ENCODE peak calls at places on chromosomes 6 and 20, in six cellular contexts. R, K, O, G, V and F are unnamed samples.

GRCh38 chr20:46261456-46262253 is 46.6 kb downstream of the CDH22 start:
- DNase-seq in G (no peak), K (no peak), O (no peak), V (no peak), R (no peak), F (no peak)

GRCh38 chr6:41646026-41646795 is 7.9 kb downstream of the MDFI start:
- DNase-seq in K (no peak), G (no peak), R (no peak), O (no peak), V (no peak), F (no peak)

GRCh38 chr6:19157496-19157895 is 679.7 kb upstream of the ID4 start:
- DNase-seq in G (no peak), O (no peak), R (peak), K (no peak), V (no peak), F (no peak)

GRCh38 chr6:24228681-24229255 is 102.8 kb downstream of the NRSN1 start:
- DNase-seq in O (peak), K (no peak), G (peak), R (no peak), V (no peak), F (no peak)

GRCh38 chr6:113529191-113529590 is 328.0 kb upstream of the MARCKS start:
- DNase-seq in O (peak), K (no peak), G (no peak), V (no peak), R (no peak), F (no peak)

GRCh38 chr20:32903666-32904175 is 45.0 kb downstream of the EFCAB8 start:
- DNase-seq in R (no peak), G (no peak), O (no peak), V (no peak), K (no peak), F (no peak)

GRCh38 chr6:3076320-3076719 is 8.0 kb downstream of the RIPK1 start:
- DNase-seq in G (no peak), V (no peak), R (no peak), O (no peak), K (no peak), F (no peak)

GRCh38 chr20:39009348-39009747 is 47.2 kb downstream of the DHX35 start:
- DNase-seq in O (no peak), V (no peak), R (no peak), G (no peak), K (no peak), F (no peak)

GRCh38 chr20:15071010-15071808 is 733.8 kb upstream of the FLRT3 start:
- DNase-seq in V (no peak), K (no peak), R (no peak), G (no peak), O (no peak), F (no peak)

GRCh38 chr20:49344975-49345374 is 67.1 kb upstream of the ZNFX1 start:
- DNase-seq in K (no peak), G (peak), R (no peak), O (peak), V (no peak), F (no peak)

GRCh38 chr20:10064611-10065010 is 29.8 kb downstream of the ANKEF1 start:
- DNase-seq in R (no peak), G (no peak), O (no peak), K (no peak), V (no peak), F (no peak)

GRCh38 chr20:34892671-34893070 is 16.3 kb downstream of the ACSS2 start:
- DNase-seq in K (no peak), G (no peak), V (no peak), O (no peak), R (no peak), F (no peak)
- H3K27ac ChIP-seq in K (no peak), G (no peak), V (no peak), O (no peak), R (no peak), F (no peak)

DNA sequence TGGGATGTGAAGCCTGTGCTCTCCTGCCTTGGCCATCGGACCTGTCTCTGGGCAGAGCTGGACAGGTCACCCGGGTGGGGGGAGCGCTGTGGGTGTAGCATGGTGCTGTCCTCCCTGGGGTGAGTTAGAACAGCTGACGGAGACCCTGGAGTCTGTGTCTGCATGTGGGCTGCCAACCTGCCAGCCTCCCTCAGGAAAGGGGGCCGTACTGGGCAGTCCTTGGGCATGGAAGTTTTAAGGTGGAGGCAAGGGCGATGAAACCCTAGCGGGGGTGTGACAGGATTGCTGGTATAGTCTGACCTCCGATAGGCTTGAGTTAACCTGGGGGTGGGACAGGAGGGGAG is 2.4 kb downstream of the SOX18 start:
- DNase-seq in V (no peak), G (no peak), K (no peak), O (no peak), R (no peak), F (no peak)
- H3K4me3 ChIP-seq in V (no peak), G (no peak), K (no peak), O (no peak), R (no peak), F (no peak)

GRCh38 chr20:40666336-40666735 is 22.7 kb downstream of the MAFB start:
- DNase-seq in G (no peak), R (no peak), O (no peak), V (no peak), K (no peak), F (no peak)

GRCh38 chr20:40669692-40670091 is 19.3 kb downstream of the MAFB start:
- DNase-seq in G (no peak), V (no peak), K (no peak), R (no peak), O (no peak), F (no peak)

GRCh38 chr20:40664891-40665290 is 24.1 kb downstream of the MAFB start:
- DNase-seq in V (no peak), R (no peak), O (no peak), K (no peak), G (no peak), F (no peak)

GRCh38 chr20:40668449-40669228 is 20.4 kb downstream of the MAFB start:
- DNase-seq in K (no peak), O (no peak), V (no peak), G (no peak), R (no peak), F (no peak)

GRCh38 chr20:40667503-40667902 is 21.5 kb downstream of the MAFB start:
- DNase-seq in R (no peak), V (no peak), O (no peak), K (no peak), G (no peak), F (no peak)
- H3K23ac ChIP-seq in R (no peak), V (peak), O (no peak), K (no peak), G (no peak), F (no peak)

DNA sequence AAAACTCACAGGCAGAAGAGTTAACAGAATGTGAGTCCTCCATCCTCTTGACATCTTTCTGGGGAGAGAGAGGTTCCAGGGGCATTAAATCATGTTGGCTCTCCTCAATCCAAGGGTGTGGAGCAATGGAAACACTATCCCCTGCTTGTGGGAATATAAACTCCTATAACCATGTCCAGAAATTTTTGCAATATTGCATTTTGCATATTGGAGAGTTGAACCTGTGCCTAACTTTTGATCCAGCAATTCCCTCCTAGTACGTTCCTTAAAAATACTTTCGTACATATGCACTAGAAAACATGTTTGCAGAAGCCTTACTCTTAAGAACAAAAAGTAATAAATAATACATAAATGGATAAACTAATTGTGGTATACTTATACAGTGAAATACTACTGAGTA is 56.3 kb upstream of the FAM184A start:
- DNase-seq in K (no peak), V (no peak), G (no peak), O (no peak), R (no peak), F (no peak)
- H3K27ac ChIP-seq in K (no peak), V (no peak), G (no peak), O (no peak), R (no peak), F (no peak)